ENCODE peak calls at places on chromosome 17, in seven cellular contexts. One of them, this sample, is unnamed.

GRCh38 chr17:28279411-28279810 is 39.6 kb upstream of the TMEM97 start:
- DNase-seq in neuronal stem cell: no peak
- DNase-seq in mesendoderm: no peak
- DNase-seq in IMR-90: peak; percentile 26
- DNase-seq in H9: no peak
- DNase-seq in mesenchymal stem cell: peak; percentile 11
- DNase-seq in H1: no peak
- DNase-seq in this sample: peak; percentile 89

GRCh38 chr17:44862278-44862914 is 14.7 kb downstream of the HIGD1B start:
- DNase-seq in neuronal stem cell: no peak
- DNase-seq in mesendoderm: no peak
- DNase-seq in IMR-90: no peak
- DNase-seq in H9: no peak
- DNase-seq in mesenchymal stem cell: no peak
- DNase-seq in H1: no peak
- DNase-seq in this sample: no peak

GRCh38 chr17:75664099-75664549 is 2.8 kb downstream of the RECQL5 start:
- DNase-seq in neuronal stem cell: no peak
- DNase-seq in mesendoderm: no peak
- DNase-seq in IMR-90: no peak
- DNase-seq in H9: no peak
- DNase-seq in mesenchymal stem cell: no peak
- DNase-seq in H1: no peak
- DNase-seq in this sample: no peak

GRCh38 chr17:40358323-40359038 is 6.1 kb downstream of the GJD3 start:
- DNase-seq in neuronal stem cell: peak; percentile 87
- DNase-seq in mesendoderm: peak; percentile 85
- DNase-seq in IMR-90: peak; percentile 80
- DNase-seq in H9: peak; percentile 91
- DNase-seq in mesenchymal stem cell: peak; percentile 85
- DNase-seq in H1: no peak
- DNase-seq in this sample: peak; percentile 96

GRCh38 chr17:238071-238963 is 56.9 kb upstream of the DOC2B start:
- DNase-seq in neuronal stem cell: no peak
- DNase-seq in mesendoderm: no peak
- DNase-seq in IMR-90: no peak
- DNase-seq in H9: no peak
- DNase-seq in mesenchymal stem cell: no peak
- DNase-seq in H1: no peak
- DNase-seq in this sample: no peak

GRCh38 chr17:38674013-38674748 is 576 bp downstream of the EPOP start:
- DNase-seq in neuronal stem cell: no peak
- DNase-seq in mesendoderm: no peak
- DNase-seq in IMR-90: no peak
- DNase-seq in H9: no peak
- DNase-seq in mesenchymal stem cell: no peak
- DNase-seq in H1: no peak
- DNase-seq in this sample: peak; percentile 20

GRCh38 chr17:4474093-4474492 is 24.6 kb upstream of the SPNS2 start:
- DNase-seq in neuronal stem cell: no peak
- DNase-seq in mesendoderm: no peak
- DNase-seq in IMR-90: no peak
- DNase-seq in H9: no peak
- DNase-seq in mesenchymal stem cell: no peak
- DNase-seq in H1: no peak
- DNase-seq in this sample: no peak

GRCh38 chr17:8896087-8896486 is 28.6 kb upstream of the PIK3R6 start:
- DNase-seq in neuronal stem cell: no peak
- DNase-seq in mesendoderm: no peak
- DNase-seq in IMR-90: no peak
- DNase-seq in H9: no peak
- DNase-seq in mesenchymal stem cell: no peak
- DNase-seq in H1: no peak
- DNase-seq in this sample: no peak

GRCh38 chr17:66354472-66354871 is 52.1 kb downstream of the PRKCA start:
- DNase-seq in neuronal stem cell: no peak
- DNase-seq in mesendoderm: no peak
- DNase-seq in IMR-90: no peak
- DNase-seq in H9: no peak
- DNase-seq in mesenchymal stem cell: no peak
- DNase-seq in H1: no peak
- DNase-seq in this sample: no peak

GRCh38 chr17:42347198-42347597 is 41.0 kb downstream of the STAT3 start:
- DNase-seq in neuronal stem cell: no peak
- DNase-seq in mesendoderm: no peak
- DNase-seq in IMR-90: peak; percentile 86
- DNase-seq in H9: no peak
- DNase-seq in mesenchymal stem cell: peak; percentile 86
- DNase-seq in H1: no peak
- DNase-seq in this sample: peak; percentile 68

DNA sequence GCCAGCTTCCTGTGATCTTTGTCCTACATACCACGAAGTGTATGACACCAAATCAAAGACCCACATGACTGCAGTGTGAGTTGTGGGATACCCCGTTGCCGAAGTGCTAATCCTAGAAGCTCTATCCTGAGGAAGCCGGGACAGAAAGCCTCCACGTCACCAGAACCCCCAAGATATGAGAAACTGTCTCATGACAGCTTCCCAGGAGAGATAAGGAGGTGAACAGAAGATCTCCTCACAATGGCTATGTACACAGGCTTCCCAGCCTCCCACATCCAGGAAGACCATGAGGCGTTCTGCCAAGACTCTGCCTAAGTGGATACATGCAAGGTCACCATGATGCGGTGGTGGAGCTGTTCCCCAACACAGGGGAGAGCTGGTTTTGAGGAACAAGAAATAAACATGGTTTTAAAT is 37.1 kb downstream of the TRIM25 start:
- DNase-seq in neuronal stem cell: no peak
- DNase-seq in mesendoderm: no peak
- DNase-seq in IMR-90: no peak
- DNase-seq in H9: no peak
- DNase-seq in mesenchymal stem cell: no peak
- DNase-seq in H1: no peak
- DNase-seq in this sample: no peak
- H2BK5ac ChIP-seq in neuronal stem cell: no peak overlapping the region
- H2BK5ac ChIP-seq in mesendoderm: no peak overlapping the region
- H2BK5ac ChIP-seq in IMR-90: no peak overlapping the region
- H2BK5ac ChIP-seq in H9: no peak overlapping the region
- H2BK5ac ChIP-seq in mesenchymal stem cell: no peak overlapping the region
- H2BK5ac ChIP-seq in H1: no peak overlapping the region
- H2BK5ac ChIP-seq in this sample: no peak overlapping the region

DNA sequence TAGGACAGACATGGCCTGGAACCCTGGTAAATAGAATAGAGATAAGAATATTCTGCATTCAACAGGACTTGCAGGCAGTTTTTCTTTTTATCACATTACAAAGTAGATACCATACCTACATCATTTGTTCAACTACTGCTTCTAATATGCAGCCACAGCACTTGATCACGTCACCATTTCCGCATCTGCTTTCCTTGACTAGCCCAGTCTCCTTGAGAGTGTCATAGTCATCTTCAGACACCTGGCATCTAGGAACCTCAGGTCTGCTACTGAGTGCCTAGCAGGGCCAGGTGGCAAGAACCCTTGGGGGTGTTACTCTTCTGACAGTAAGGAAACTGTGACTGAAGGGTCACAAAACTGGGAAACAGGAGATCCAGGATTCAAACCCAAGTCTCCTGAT is 93.2 kb upstream of the TOB1 start:
- DNase-seq in neuronal stem cell: no peak
- DNase-seq in mesendoderm: no peak
- DNase-seq in IMR-90: no peak
- DNase-seq in H9: no peak
- DNase-seq in mesenchymal stem cell: no peak
- DNase-seq in H1: no peak
- DNase-seq in this sample: no peak
- H3K27ac ChIP-seq in neuronal stem cell: no peak overlapping the region
- H3K27ac ChIP-seq in mesendoderm: no peak overlapping the region
- H3K27ac ChIP-seq in IMR-90: no peak overlapping the region
- H3K27ac ChIP-seq in H9: no peak overlapping the region
- H3K27ac ChIP-seq in mesenchymal stem cell: no peak overlapping the region
- H3K27ac ChIP-seq in H1: no peak overlapping the region
- H3K27ac ChIP-seq in this sample: no peak overlapping the region

GRCh38 chr17:79737046-79737921 is 6.5 kb downstream of the ENPP7 start:
- DNase-seq in neuronal stem cell: no peak
- DNase-seq in mesendoderm: no peak
- DNase-seq in IMR-90: no peak
- DNase-seq in H9: no peak
- DNase-seq in mesenchymal stem cell: no peak
- DNase-seq in H1: no peak
- DNase-seq in this sample: no peak
- H2BK5ac ChIP-seq in neuronal stem cell: peak overlapping the region; percentile 87
- H2BK5ac ChIP-seq in mesendoderm: no peak overlapping the region
- H2BK5ac ChIP-seq in IMR-90: no peak overlapping the region
- H2BK5ac ChIP-seq in H9: no peak overlapping the region
- H2BK5ac ChIP-seq in mesenchymal stem cell: no peak overlapping the region
- H2BK5ac ChIP-seq in H1: no peak overlapping the region
- H2BK5ac ChIP-seq in this sample: no peak overlapping the region

DNA sequence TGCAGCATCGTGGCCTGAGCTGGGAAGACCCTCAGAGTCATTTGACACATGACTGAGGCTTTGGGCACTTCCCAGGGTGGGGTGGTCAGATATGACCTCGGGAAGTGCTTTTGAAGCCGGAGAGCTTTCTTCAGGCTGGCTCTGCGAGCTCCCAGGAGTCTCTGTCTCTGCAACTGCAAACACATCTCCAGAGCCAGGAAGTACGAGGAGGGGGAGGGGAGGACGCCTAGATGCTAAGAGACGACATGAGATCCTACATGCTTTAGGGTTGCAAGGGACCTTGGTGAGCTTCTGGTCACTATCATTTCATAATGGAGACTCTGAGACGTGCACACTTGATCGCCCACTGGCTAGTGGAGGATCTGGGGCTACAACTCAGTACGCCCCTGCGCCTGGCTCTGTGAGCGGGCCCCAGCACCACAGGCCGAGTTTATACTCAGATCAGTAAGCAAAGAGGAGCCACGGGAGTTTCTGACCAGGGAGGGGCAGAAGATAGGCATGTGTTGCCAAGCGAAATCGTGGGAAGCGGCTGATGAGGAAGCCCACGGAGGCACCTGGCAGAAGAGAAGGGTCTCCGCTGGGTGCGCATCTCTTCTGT is 527 bp upstream of the MGAT5B start:
- DNase-seq in neuronal stem cell: no peak
- DNase-seq in mesendoderm: peak; percentile 90
- DNase-seq in IMR-90: peak; percentile 60
- DNase-seq in H9: peak; percentile 81
- DNase-seq in mesenchymal stem cell: peak; percentile 65
- DNase-seq in H1: no peak
- DNase-seq in this sample: peak; percentile 46
- H3K27ac ChIP-seq in neuronal stem cell: no peak overlapping the region
- H3K27ac ChIP-seq in mesendoderm: no peak overlapping the region
- H3K27ac ChIP-seq in IMR-90: no peak overlapping the region
- H3K27ac ChIP-seq in H9: no peak overlapping the region
- H3K27ac ChIP-seq in mesenchymal stem cell: peak overlapping the region; percentile 27
- H3K27ac ChIP-seq in H1: no peak overlapping the region
- H3K27ac ChIP-seq in this sample: no peak overlapping the region

DNA sequence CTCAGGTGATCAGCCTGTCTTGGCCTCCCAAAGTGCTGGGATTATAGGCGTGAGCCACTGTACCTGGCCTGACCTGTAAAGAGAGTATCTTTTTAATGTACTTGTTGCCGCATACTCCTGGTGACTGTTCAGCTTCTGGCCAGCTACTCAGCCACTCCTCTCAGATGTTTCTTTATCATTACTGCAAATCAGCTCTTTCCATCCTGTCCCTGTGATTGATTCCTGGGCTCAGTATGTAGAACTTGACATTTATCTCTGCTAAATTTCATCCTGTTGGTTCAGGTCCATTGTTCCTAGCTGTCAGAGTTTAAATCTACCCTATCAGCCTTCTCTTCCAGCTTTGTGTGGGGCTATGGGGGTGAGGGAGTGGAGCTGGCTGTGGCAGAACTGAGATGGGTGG is 211.5 kb upstream of the ASIC2 start:
- DNase-seq in neuronal stem cell: no peak
- DNase-seq in mesendoderm: no peak
- DNase-seq in IMR-90: no peak
- DNase-seq in H9: no peak
- DNase-seq in mesenchymal stem cell: no peak
- DNase-seq in H1: no peak
- DNase-seq in this sample: no peak
- H2BK5ac ChIP-seq in neuronal stem cell: no peak overlapping the region
- H2BK5ac ChIP-seq in mesendoderm: no peak overlapping the region
- H2BK5ac ChIP-seq in IMR-90: no peak overlapping the region
- H2BK5ac ChIP-seq in H9: no peak overlapping the region
- H2BK5ac ChIP-seq in mesenchymal stem cell: no peak overlapping the region
- H2BK5ac ChIP-seq in H1: no peak overlapping the region
- H2BK5ac ChIP-seq in this sample: no peak overlapping the region

This sample was measured in trophoblast cell.